ENCODE peak calls at places on chromosomes 2 and 18, in four cellular contexts. N is dorsolateral prefrontal cortex, X is PC-3, H is right lobe of liver. E is an unnamed sample.

GRCh38 chr2:65751422-65751821 is 319.0 kb upstream of the SPRED2 start:
- DNase-seq in N (no peak), X (no peak), H (no peak), E (no peak)

GRCh38 chr18:62637807-62638687 is 77.3 kb upstream of the PHLPP1 start:
- DNase-seq in N (no peak), X (peak; percentile 64), H (peak; percentile 59), E (no peak)

GRCh38 chr2:89833780-89834117 is 1142.3 kb downstream of the RPIA start:
- DNase-seq in N (no peak), X (no peak), H (no peak), E (peak; percentile 21)

GRCh38 chr18:8801263-8801901 is 96.0 kb downstream of the MTCL1 start:
- DNase-seq in N (no peak), X (peak; percentile 89), H (no peak), E (peak; percentile 90)

GRCh38 chr2:115386465-115386864 is 944.0 kb downstream of the DPP10 start:
- DNase-seq in N (no peak), X (no peak), H (no peak), E (no peak)

GRCh38 chr2:7709907-7710306 is 792.7 kb downstream of the RNF144A start:
- DNase-seq in N (peak; percentile 61), X (peak; percentile 37), H (no peak), E (no peak)

GRCh38 chr18:35253655-35254287 is 12.9 kb downstream of the ZNF397 start:
- DNase-seq in N (no peak), X (no peak), H (no peak), E (no peak)

GRCh38 chr2:206850369-206850768 is 85.0 kb downstream of the FASTKD2 start:
- DNase-seq in N (no peak), X (no peak), H (no peak), E (no peak)

GRCh38 chr2:209663666-209664065 is 108.0 kb upstream of the UNC80 start:
- DNase-seq in N (no peak), X (no peak), H (no peak), E (peak; percentile 40)

GRCh38 chr2:104861295-104862060 is 7.6 kb downstream of the POU3F3 start:
- DNase-seq in N (no peak), X (no peak), H (no peak), E (no peak)

GRCh38 chr2:201171259-201171814 is 11.6 kb upstream of the CASP10 start:
- DNase-seq in N (no peak), X (no peak), H (no peak), E (no peak)

GRCh38 chr2:133561045-133561852 is 7.0 kb downstream of the NCKAP5 start:
- DNase-seq in N (peak; percentile 36), X (peak; percentile 81), H (no peak), E (peak; percentile 86)

GRCh38 chr2:42903821-42904575 is 111.6 kb upstream of the HAAO start:
- DNase-seq in N (no peak), X (no peak), H (no peak), E (no peak)

GRCh38 chr2:236166157-236166780 is 1.9 kb downstream of the GBX2 start:
- DNase-seq in N (no peak), X (no peak), H (no peak), E (no peak)

GRCh38 chr2:236163483-236164200 is 4.5 kb downstream of the GBX2 start:
- DNase-seq in N (no peak), X (no peak), H (no peak), E (no peak)

GRCh38 chr2:236164201-236164982 is 3.8 kb downstream of the GBX2 start:
- DNase-seq in N (no peak), X (no peak), H (no peak), E (peak; percentile 59)

GRCh38 chr2:236165491-236166156 is 2.6 kb downstream of the GBX2 start:
- DNase-seq in N (no peak), X (no peak), H (no peak), E (no peak)

DNA sequence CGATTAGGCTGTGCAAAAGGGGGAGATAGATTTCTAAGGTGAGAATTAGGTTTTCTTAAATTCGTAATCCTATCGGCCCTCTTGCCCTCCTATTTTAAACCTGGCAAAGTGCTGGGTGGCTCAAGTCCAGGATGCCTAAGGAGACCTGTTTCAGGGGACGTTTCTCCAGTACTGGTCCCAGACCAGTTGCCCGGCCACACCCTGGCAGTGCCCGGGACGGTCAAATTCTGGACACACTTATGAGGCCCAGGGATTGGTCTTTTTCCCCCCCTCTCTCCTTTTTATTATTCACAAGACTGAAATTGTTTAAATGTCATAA is 3.2 kb downstream of the GBX2 start:
- DNase-seq in N (no peak), X (no peak), H (no peak), E (no peak)
- H3K27me3 ChIP-seq in N (peaks cover 91% of the 10 kb centered on the region), X (no peaks in the 10 kb centered on the region), H (peaks cover 17% of the 10 kb centered on the region), E (peaks cover 71% of the 10 kb centered on the region)

DNA sequence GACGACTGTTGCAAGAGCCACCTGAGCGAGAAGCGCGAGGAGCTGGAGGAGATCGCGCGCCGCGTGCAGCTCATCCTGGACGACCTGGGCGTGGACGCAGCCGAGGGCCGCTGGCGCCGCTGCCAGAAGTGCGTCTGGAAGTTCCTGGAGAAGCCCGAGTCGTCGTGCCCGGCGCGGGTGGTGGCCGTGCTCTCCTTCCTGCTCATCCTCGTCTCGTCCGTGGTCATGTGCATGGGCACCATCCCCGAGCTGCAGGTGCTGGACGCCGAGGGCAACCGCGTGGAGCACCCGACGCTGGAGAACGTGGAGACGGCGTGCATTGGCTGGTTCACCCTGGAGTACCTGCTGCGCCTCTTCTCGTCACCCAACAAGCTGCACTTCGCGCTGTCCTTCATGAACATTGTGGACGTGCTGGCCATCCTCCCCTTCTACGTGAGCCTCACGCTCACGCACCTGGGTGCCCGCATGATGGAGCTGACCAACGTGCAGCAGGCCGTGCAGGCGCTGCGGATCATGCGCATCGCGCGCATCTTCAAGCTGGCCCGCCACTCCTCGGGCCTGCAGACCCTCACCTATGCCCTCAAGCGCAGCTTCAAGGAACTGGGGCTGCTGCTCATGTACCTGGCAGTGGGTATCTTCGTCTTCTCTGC is 1.2 kb downstream of the KCNF1 start:
- DNase-seq in N (no peak), X (no peak), H (no peak), E (no peak)
- H3K27me3 ChIP-seq in N (peaks cover 4% of the 10 kb centered on the region), X (no peaks in the 10 kb centered on the region), H (no peaks in the 10 kb centered on the region), E (peaks cover 42% of the 10 kb centered on the region)

GRCh38 chr2:112141623-112142001 is 3.4 kb downstream of the FBLN7 start:
- DNase-seq in N (no peak), X (no peak), H (no peak), E (no peak)

GRCh38 chr2:112142525-112143078 is 4.4 kb downstream of the FBLN7 start:
- DNase-seq in N (no peak), X (no peak), H (no peak), E (no peak)

GRCh38 chr2:112143150-112143549 is 5.0 kb downstream of the FBLN7 start:
- DNase-seq in N (no peak), X (no peak), H (no peak), E (no peak)

GRCh38 chr2:112140413-112140802 is 2.2 kb downstream of the FBLN7 start:
- DNase-seq in N (no peak), X (no peak), H (no peak), E (no peak)

GRCh38 chr2:112140899-112141622 is 2.9 kb downstream of the FBLN7 start:
- DNase-seq in N (no peak), X (no peak), H (no peak), E (no peak)
- H3K27me3 ChIP-seq in N (no peaks in the 10 kb centered on the region), X (no peaks in the 10 kb centered on the region), H (no peaks in the 10 kb centered on the region), E (no peaks in the 10 kb centered on the region)

GRCh38 chr2:29610569-29610968 is 310.8 kb downstream of the ALK start:
- DNase-seq in N (no peak), X (no peak), H (no peak), E (no peak)

GRCh38 chr2:29611261-29611660 is 310.1 kb downstream of the ALK start:
- DNase-seq in N (no peak), X (no peak), H (no peak), E (no peak)

GRCh38 chr2:29603341-29603740 is 318.0 kb downstream of the ALK start:
- DNase-seq in N (no peak), X (no peak), H (no peak), E (no peak)

GRCh38 chr2:29606105-29606871 is 315.1 kb downstream of the ALK start:
- DNase-seq in N (no peak), X (peak; percentile 93), H (no peak), E (peak; percentile 47)

DNA sequence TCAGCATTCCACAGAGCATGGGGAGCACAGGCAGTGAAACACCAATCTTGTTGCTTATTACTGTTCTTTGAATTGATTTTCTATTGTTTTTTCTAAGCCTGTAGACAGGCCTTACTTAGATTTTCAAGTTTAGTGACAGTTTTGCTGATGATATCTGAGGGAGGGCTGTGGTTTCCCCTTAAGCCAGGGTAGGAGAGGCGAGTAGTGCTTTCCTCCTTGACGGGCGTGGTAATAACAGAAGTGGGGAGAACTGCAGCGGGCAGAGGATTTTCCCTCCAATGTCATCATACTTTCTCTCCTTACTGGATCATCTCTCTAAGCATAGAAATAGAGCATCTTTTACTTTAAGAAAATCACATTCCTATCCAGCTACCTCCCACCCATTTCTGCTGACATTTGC is 314.4 kb downstream of the ALK start:
- DNase-seq in N (no peak), X (no peak), H (no peak), E (no peak)
- H3K27me3 ChIP-seq in N (no peaks in the 10 kb centered on the region), X (no peaks in the 10 kb centered on the region), H (no peaks in the 10 kb centered on the region), E (no peaks in the 10 kb centered on the region)

GRCh38 chr2:111638274-111638877 is 245.6 kb downstream of the ANAPC1 start:
- DNase-seq in N (no peak), X (no peak), H (no peak), E (peak; percentile 25)
- H3K27me3 ChIP-seq in N (no peaks in the 10 kb centered on the region), X (no peaks in the 10 kb centered on the region), H (no peaks in the 10 kb centered on the region), E (peaks cover 4% of the 10 kb centered on the region)

DNA sequence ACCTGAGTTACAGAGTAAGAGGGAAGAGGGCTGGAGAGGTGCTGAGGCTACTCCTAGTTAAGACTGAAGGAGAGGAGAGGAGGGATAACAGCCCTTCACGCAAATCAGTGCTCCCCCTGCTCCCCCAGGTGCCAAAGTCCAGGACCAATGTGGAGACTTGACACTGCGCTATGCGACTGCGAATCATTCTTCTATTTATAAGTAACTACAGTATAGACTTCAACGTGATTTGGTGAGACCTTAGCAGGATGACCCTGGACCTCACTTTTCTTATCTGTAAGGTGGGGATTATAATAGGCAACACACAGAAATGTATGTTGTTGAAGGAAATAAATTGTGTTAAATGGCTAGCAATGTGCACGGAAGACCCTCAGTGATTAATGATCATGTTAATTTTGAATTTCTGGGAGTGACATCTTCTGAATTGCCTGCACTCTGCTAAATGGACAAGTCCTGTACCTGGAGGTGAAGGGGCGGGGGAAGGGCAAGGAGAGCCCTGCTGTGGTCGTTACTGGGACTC is 11.0 kb downstream of the EN1 start:
- DNase-seq in N (no peak), X (no peak), H (no peak), E (no peak)
- H3K27me3 ChIP-seq in N (peaks cover 100% of the 10 kb centered on the region), X (peaks cover 2% of the 10 kb centered on the region), H (peaks cover 23% of the 10 kb centered on the region), E (no peaks in the 10 kb centered on the region)